ENCODE peak calls at places on chromosomes 13 and 19, in four cellular contexts. H is cardiac fibroblast, W is lower leg skin, C is neural crest cell. A is an unnamed sample.
A peak's percentile ranks its signal among the peaks of the same experiment; 100 is the strongest.

GRCh38 chr19:2540646-2541454 is 64.9 kb downstream of the GADD45B start:
- DNase-seq in H (peak; percentile 99), W (peak; percentile 98), C (peak; percentile 65), A (peak; percentile 92)

GRCh38 chr19:3369337-3370213 is 3.2 kb downstream of the NFIC start:
- DNase-seq in H (no peak), W (no peak), C (no peak), A (peak; percentile 39)

GRCh38 chr19:17794731-17795494 is at the start of gene B3GNT3:
- DNase-seq in H (peak; percentile 31), W (peak; percentile 87), C (no peak), A (peak; percentile 35)

GRCh38 chr13:44912617-44913016 is 76.7 kb downstream of the NUFIP1 start:
- DNase-seq in H (no peak), W (no peak), C (no peak), A (no peak)

GRCh38 chr13:112242777-112243176 is 133.4 kb upstream of the SPACA7 start:
- DNase-seq in H (no peak), W (peak; percentile 68), C (no peak), A (no peak)

GRCh38 chr13:82636119-82636518 is 1246.2 kb downstream of the SLITRK1 start:
- DNase-seq in H (peak; percentile 11), W (no peak), C (no peak), A (no peak)

GRCh38 chr19:34269968-34270621 is 15.7 kb downstream of the GARRE1 start:
- DNase-seq in H (peak; percentile 81), W (peak; percentile 87), C (no peak), A (peak; percentile 5)

GRCh38 chr13:110379905-110380341 is 72.8 kb downstream of the COL4A2 start:
- DNase-seq in H (no peak), W (no peak), C (no peak), A (no peak)

GRCh38 chr13:30053904-30054303 is 203.5 kb upstream of the UBL3 start:
- DNase-seq in H (no peak), W (no peak), C (peak; percentile 19), A (peak; percentile 12)

GRCh38 chr19:344625-345319 is at the start of gene MIER2:
- DNase-seq in H (peak; percentile 82), W (peak; percentile 95), C (peak; percentile 92), A (peak; percentile 93)

GRCh38 chr13:31090096-31090495 is 71.6 kb downstream of the HSPH1 start:
- DNase-seq in H (no peak), W (no peak), C (no peak), A (no peak)

DNA sequence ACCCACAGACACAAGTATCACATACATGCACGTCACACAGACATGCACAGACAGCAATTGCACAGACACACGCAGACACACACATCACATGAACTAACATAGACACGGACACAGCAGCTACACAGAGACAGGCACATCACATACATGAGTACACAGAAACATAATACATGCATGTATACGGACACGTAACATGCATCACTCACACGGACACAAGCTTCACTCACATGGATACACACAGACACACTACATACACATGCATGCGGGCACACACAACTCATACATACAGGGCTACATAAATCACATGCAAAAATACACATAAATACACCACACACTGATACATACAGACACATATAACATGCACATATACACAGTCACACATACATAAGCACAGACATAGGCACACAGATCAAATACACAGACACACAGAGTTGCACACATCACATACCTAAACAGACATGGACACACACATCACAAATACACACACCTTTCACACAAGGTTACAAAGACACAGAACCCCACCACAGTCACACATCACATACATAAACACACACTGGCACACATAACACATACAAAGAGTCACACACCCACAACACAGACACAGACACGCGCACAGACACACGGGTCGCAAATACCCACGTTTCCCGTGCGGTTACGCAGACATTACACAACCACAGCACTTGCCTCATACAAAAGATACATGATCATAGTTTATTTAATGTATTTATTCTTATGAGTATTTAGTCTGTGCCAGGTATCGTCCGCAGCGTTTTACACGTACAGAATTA is 1.1 kb upstream of the LMTK3 start:
- DNase-seq in H (no peak), W (no peak), C (no peak), A (no peak)
- TF ChIP-seq CTCF in H (no peak), W (no peak), C (no peak), A (no peak)

DNA sequence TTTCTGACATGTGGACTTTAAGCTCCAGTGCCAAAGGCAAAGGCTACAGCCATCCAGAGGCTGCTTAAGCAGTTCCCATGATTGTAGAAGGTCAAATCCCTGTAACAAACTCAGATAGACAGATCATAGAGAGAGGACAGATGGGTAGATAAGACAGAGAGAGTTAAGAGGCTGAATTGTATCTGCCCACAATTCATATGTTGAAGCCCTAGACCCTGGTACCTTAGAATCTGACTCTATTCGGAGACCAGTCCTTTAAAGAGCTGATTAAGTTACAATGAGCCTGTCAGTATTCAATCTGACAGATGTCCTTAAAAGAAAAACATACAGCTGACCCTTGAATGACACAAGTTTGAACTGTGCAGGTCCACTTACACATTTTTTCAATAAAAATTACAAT is 115.2 kb downstream of the RAP2A start:
- DNase-seq in H (no peak), W (no peak), C (no peak), A (no peak)
- TF ChIP-seq CTCF in H (no peak), W (no peak), C (no peak), A (no peak)

DNA sequence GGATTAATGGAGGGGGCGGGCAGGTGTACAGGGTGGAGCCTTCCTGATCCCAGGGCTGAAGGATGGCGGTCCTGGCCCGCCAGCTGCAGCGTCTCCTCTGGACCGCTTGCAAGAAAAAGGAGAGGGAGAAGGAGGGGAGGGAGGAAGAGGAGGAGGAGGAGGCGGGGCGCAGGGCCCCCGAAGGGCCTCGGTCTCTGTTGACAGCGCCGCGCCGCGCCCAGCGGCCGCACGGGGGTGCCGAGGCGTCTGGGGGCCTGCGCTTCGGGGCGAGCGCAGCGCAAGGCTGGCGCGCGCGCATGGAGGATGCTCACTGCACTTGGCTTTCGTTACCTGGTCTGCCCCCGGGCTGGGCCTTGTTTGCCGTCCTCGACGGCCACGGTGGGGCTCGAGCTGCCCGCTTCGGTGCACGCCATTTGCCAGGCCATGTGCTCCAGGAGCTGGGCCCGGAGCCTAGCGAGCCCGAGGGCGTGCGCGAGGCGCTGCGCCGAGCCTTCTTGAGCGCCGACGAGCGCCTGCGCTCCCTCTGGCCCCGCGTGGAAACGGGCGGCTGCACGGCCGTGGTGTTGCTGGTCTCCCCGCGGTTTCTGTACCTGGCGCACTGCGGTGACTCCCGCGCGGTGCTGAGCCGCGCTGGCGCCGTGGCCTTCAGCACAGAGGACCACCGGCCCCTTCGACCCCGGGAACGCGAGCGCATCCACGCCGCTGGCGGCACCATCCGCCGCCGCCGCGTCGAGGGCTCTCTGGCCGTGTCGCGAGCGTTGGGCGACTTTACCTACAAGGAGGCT is at the start of gene PPM1N:
- DNase-seq in H (no peak), W (peak; percentile 87), C (peak; percentile 30), A (peak; percentile 63)
- TF ChIP-seq CTCF in H (no peak), W (no peak), C (no peak), A (no peak)

DNA sequence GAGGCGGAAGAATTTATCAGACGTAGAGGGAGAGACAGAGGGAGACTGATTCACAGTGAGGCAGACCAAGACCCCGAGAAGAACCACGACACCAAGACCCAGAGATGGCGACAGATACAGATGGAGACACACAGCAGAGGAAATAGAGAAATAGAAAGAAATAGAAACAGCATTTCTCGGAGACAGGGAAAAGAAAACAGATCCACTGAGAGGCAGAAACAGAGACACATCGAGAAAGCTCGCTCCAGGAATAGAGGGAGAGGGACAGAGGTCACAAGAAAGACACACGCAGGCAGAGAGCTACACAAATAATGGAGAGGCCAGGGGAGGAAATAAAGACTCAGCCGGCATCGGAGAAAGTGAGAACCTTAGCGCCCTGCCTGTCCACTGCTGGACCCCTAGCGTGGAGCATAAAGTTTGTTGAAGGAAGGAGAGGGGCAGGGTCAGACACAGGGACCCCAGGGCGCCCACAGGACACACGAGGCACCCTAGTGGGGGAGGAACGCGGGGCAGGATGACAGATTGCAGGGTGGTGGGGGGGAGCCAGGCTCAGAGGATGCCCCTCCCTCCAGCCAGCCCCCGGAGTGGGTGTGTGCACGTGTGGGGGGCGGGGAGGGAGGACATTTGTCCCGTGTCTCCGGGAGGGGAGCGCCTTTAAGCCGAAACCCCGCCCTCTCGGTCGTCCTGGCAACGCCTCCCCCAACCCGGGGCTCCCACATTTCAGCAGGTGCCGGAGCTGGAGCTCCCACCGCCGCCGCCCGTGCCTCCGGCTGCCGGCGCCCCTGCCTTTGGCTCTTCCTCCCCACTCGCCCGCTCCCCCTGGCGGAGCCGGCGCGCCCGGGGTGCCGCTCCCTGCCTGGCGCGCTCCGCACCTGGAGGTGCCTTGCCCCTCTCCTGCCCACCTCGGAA is at the start of gene PRKCG:
- DNase-seq in H (no peak), W (no peak), C (peak; percentile 47), A (peak; percentile 83)
- TF ChIP-seq CTCF in H (no peak), W (no peak), C (peak; percentile 60), A (peak; percentile 38)

GRCh38 chr19:43779820-43780219 is 953 bp downstream of the KCNN4 start:
- DNase-seq in H (no peak), W (no peak), C (no peak), A (no peak)
- TF ChIP-seq CTCF in H (peak; percentile 3), W (no peak), C (no peak), A (no peak)

GRCh38 chr13:52070929-52071523 is 46.5 kb downstream of the UTP14C start:
- DNase-seq in H (peak; percentile 44), W (no peak), C (no peak), A (no peak)
- TF ChIP-seq CTCF in H (peak; percentile 24), W (no peak), C (no peak), A (no peak)

DNA sequence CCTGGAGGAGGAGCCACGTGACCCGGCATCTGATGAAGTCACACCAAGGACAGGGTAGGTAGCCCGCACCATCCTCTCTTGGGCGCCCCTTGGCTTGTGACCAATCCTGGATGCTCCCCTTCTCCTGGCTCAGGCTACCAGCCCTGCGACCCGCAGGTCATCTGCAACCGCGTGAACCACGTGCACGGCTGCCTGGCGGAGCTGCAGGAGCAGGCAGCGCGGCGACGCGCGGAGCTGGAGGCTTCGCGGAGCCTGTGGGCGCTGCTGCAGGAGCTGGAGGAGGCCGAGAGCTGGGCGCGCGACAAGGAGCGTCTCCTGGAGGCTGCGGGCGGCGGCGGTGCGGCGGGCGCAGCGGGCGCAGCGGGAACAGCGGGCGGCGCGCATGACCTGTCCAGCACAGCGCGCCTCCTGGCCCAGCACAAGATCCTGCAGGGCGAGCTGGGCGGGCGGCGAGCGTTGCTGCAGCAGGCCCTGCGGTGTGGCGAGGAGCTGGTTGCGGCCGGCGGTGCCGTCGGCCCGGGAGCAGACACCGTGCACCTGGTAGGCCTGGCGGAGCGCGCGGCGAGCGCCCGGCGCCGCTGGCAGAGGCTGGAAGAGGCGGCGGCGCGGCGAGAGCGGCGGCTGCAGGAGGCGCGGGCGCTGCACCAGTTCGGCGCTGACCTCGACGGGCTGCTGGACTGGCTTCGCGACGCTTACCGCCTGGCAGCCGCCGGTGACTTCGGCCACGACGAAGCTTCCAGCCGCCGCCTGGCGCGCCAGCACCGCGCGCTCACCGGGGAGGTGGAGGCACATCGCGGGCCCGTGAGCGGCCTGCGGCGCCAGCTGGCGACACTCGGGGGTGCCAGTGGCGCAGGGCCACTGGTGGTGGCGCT is 45.9 kb downstream of the SPTBN4 start:
- DNase-seq in H (peak; percentile 20), W (no peak), C (peak; percentile 23), A (peak; percentile 76)
- TF ChIP-seq CTCF in H (no peak), W (no peak), C (no peak), A (no peak)

DNA sequence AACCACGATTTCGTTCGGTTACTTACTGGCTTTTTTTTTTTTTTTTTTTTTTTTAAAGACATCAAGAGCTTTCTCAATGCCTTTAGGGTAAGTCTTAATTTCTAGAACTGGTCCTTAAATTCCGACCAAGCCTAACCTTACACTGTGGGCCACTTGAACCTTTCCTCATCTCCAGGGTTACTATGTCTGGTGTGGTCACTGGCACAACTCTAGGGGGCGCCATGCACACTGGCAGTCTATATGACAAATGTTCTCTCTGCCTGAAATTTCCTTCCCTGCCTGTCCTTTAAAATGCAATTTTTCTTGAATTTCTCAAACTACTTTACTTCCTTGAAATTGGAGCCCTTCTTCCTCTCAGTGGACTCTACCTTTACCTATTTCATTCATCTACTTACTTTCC is 227.4 kb downstream of the KLF5 start:
- DNase-seq in H (no peak), W (no peak), C (no peak), A (no peak)
- TF ChIP-seq CTCF in H (no peak), W (no peak), C (peak; percentile 23), A (no peak)

GRCh38 chr19:45092747-45093678 is at the start of gene PPP1R37:
- DNase-seq in H (peak; percentile 99), W (peak; percentile 98), C (peak; percentile 89), A (peak; percentile 89)
- TF ChIP-seq CTCF in H (no peak), W (no peak), C (peak; percentile 60), A (no peak)

A was measured in nephron progenitor cell.